ENCODE peak calls at places on chromosomes 7 and 10, in ten cellular contexts. One of them, this sample, is unnamed.

GRCh38 chr7:69624431-69624830 is 26.2 kb downstream of the AUTS2 start:
- DNase-seq in CD8-positive, alpha-beta memory T cell: no peak
- DNase-seq in uterus: no peak
- DNase-seq in neuronal stem cell: no peak
- DNase-seq in body of pancreas: no peak
- DNase-seq in fibroblast of lung: no peak
- DNase-seq in left lung: no peak
- DNase-seq in brain microvascular endothelial cell: no peak
- DNase-seq in psoas muscle: no peak
- DNase-seq in cardiac muscle cell: peak; percentile 28
- DNase-seq in this sample: no peak

GRCh38 chr7:124462249-124462648 is 303.3 kb downstream of the GPR37 start:
- DNase-seq in neuronal stem cell: no peak
- DNase-seq in cardiac muscle cell: no peak
- DNase-seq in uterus: no peak
- DNase-seq in psoas muscle: no peak
- DNase-seq in CD8-positive, alpha-beta memory T cell: no peak
- DNase-seq in fibroblast of lung: peak; percentile 72
- DNase-seq in left lung: no peak
- DNase-seq in body of pancreas: no peak
- DNase-seq in brain microvascular endothelial cell: no peak
- DNase-seq in this sample: no peak

GRCh38 chr7:155213955-155214327 is 83.7 kb upstream of the INSIG1 start:
- DNase-seq in brain microvascular endothelial cell: no peak
- DNase-seq in left lung: peak; percentile 17
- DNase-seq in body of pancreas: no peak
- DNase-seq in CD8-positive, alpha-beta memory T cell: no peak
- DNase-seq in uterus: no peak
- DNase-seq in fibroblast of lung: no peak
- DNase-seq in neuronal stem cell: no peak
- DNase-seq in psoas muscle: no peak
- DNase-seq in cardiac muscle cell: no peak
- DNase-seq in this sample: no peak

GRCh38 chr7:47320296-47320695 is 261.6 kb downstream of the TNS3 start:
- DNase-seq in brain microvascular endothelial cell: no peak
- DNase-seq in neuronal stem cell: no peak
- DNase-seq in uterus: no peak
- DNase-seq in body of pancreas: no peak
- DNase-seq in CD8-positive, alpha-beta memory T cell: no peak
- DNase-seq in left lung: no peak
- DNase-seq in psoas muscle: no peak
- DNase-seq in cardiac muscle cell: no peak
- DNase-seq in fibroblast of lung: peak; percentile 74
- DNase-seq in this sample: no peak

GRCh38 chr10:116771101-116771705 is 28.8 kb upstream of the HSPA12A start:
- DNase-seq in uterus: peak; percentile 79
- DNase-seq in psoas muscle: peak; percentile 81
- DNase-seq in fibroblast of lung: peak; percentile 81
- DNase-seq in brain microvascular endothelial cell: peak; percentile 85
- DNase-seq in body of pancreas: peak; percentile 47
- DNase-seq in cardiac muscle cell: no peak
- DNase-seq in neuronal stem cell: no peak
- DNase-seq in left lung: peak; percentile 44
- DNase-seq in CD8-positive, alpha-beta memory T cell: no peak
- DNase-seq in this sample: peak; percentile 58

GRCh38 chr10:44567471-44567870 is 182.6 kb upstream of the CXCL12 start:
- DNase-seq in cardiac muscle cell: no peak
- DNase-seq in CD8-positive, alpha-beta memory T cell: no peak
- DNase-seq in fibroblast of lung: peak; percentile 80
- DNase-seq in body of pancreas: no peak
- DNase-seq in psoas muscle: no peak
- DNase-seq in neuronal stem cell: no peak
- DNase-seq in left lung: no peak
- DNase-seq in uterus: no peak
- DNase-seq in brain microvascular endothelial cell: no peak
- DNase-seq in this sample: no peak

GRCh38 chr10:5323446-5323845 is 41.3 kb upstream of the UCN3 start:
- DNase-seq in CD8-positive, alpha-beta memory T cell: no peak
- DNase-seq in body of pancreas: no peak
- DNase-seq in cardiac muscle cell: no peak
- DNase-seq in psoas muscle: no peak
- DNase-seq in uterus: no peak
- DNase-seq in neuronal stem cell: no peak
- DNase-seq in brain microvascular endothelial cell: no peak
- DNase-seq in left lung: no peak
- DNase-seq in fibroblast of lung: no peak
- DNase-seq in this sample: no peak

GRCh38 chr10:111221682-111222470 is 145.0 kb downstream of the ADRA2A start:
- DNase-seq in psoas muscle: no peak
- DNase-seq in uterus: peak; percentile 28
- DNase-seq in CD8-positive, alpha-beta memory T cell: no peak
- DNase-seq in cardiac muscle cell: no peak
- DNase-seq in brain microvascular endothelial cell: no peak
- DNase-seq in neuronal stem cell: no peak
- DNase-seq in fibroblast of lung: peak; percentile 1
- DNase-seq in left lung: no peak
- DNase-seq in body of pancreas: peak; percentile 14
- DNase-seq in this sample: no peak

GRCh38 chr7:112140600-112140999 is 65.6 kb downstream of the DOCK4 start:
- DNase-seq in psoas muscle: no peak
- DNase-seq in neuronal stem cell: no peak
- DNase-seq in body of pancreas: no peak
- DNase-seq in brain microvascular endothelial cell: no peak
- DNase-seq in cardiac muscle cell: no peak
- DNase-seq in uterus: no peak
- DNase-seq in CD8-positive, alpha-beta memory T cell: no peak
- DNase-seq in fibroblast of lung: no peak
- DNase-seq in left lung: no peak
- DNase-seq in this sample: no peak

GRCh38 chr7:28483112-28483511 is 70.8 kb downstream of the CREB5 start:
- DNase-seq in neuronal stem cell: peak; percentile 20
- DNase-seq in CD8-positive, alpha-beta memory T cell: no peak
- DNase-seq in cardiac muscle cell: no peak
- DNase-seq in left lung: no peak
- DNase-seq in uterus: no peak
- DNase-seq in fibroblast of lung: peak; percentile 83
- DNase-seq in body of pancreas: no peak
- DNase-seq in psoas muscle: no peak
- DNase-seq in brain microvascular endothelial cell: peak; percentile 34
- DNase-seq in this sample: peak; percentile 62

GRCh38 chr7:18508441-18509427 is 13.2 kb downstream of the HDAC9 start:
- DNase-seq in brain microvascular endothelial cell: peak; percentile 93
- DNase-seq in neuronal stem cell: no peak
- DNase-seq in left lung: no peak
- DNase-seq in uterus: no peak
- DNase-seq in body of pancreas: no peak
- DNase-seq in CD8-positive, alpha-beta memory T cell: no peak
- DNase-seq in cardiac muscle cell: peak; percentile 45
- DNase-seq in fibroblast of lung: peak; percentile 98
- DNase-seq in psoas muscle: no peak
- DNase-seq in this sample: peak; percentile 27

GRCh38 chr10:32413513-32413912 is 32.4 kb upstream of the CCDC7 start:
- DNase-seq in body of pancreas: no peak
- DNase-seq in fibroblast of lung: peak; percentile 100
- DNase-seq in cardiac muscle cell: no peak
- DNase-seq in CD8-positive, alpha-beta memory T cell: no peak
- DNase-seq in psoas muscle: no peak
- DNase-seq in uterus: no peak
- DNase-seq in left lung: peak; percentile 45
- DNase-seq in neuronal stem cell: no peak
- DNase-seq in brain microvascular endothelial cell: peak; percentile 92
- DNase-seq in this sample: peak; percentile 32

GRCh38 chr10:102773986-102774385 is 30.2 kb downstream of the WBP1L start:
- DNase-seq in body of pancreas: no peak
- DNase-seq in fibroblast of lung: peak; percentile 50
- DNase-seq in left lung: no peak
- DNase-seq in uterus: no peak
- DNase-seq in neuronal stem cell: no peak
- DNase-seq in psoas muscle: no peak
- DNase-seq in CD8-positive, alpha-beta memory T cell: no peak
- DNase-seq in cardiac muscle cell: no peak
- DNase-seq in brain microvascular endothelial cell: no peak
- DNase-seq in this sample: no peak

GRCh38 chr7:135659159-135659837 is 3.0 kb upstream of the STMP1 start:
- DNase-seq in CD8-positive, alpha-beta memory T cell: no peak
- DNase-seq in uterus: no peak
- DNase-seq in neuronal stem cell: no peak
- DNase-seq in brain microvascular endothelial cell: no peak
- DNase-seq in psoas muscle: no peak
- DNase-seq in fibroblast of lung: peak; percentile 29
- DNase-seq in left lung: no peak
- DNase-seq in cardiac muscle cell: no peak
- DNase-seq in body of pancreas: no peak
- DNase-seq in this sample: no peak

GRCh38 chr7:135664046-135664589 is 1.8 kb downstream of the STMP1 start:
- DNase-seq in CD8-positive, alpha-beta memory T cell: no peak
- DNase-seq in brain microvascular endothelial cell: no peak
- DNase-seq in left lung: no peak
- DNase-seq in body of pancreas: no peak
- DNase-seq in uterus: no peak
- DNase-seq in neuronal stem cell: no peak
- DNase-seq in fibroblast of lung: peak; percentile 54
- DNase-seq in psoas muscle: no peak
- DNase-seq in cardiac muscle cell: no peak
- DNase-seq in this sample: no peak

GRCh38 chr7:135662373-135663114 is at the start of gene STMP1:
- DNase-seq in body of pancreas: peak; percentile 97
- DNase-seq in brain microvascular endothelial cell: peak; percentile 92
- DNase-seq in uterus: peak; percentile 95
- DNase-seq in cardiac muscle cell: peak; percentile 97
- DNase-seq in left lung: peak; percentile 96
- DNase-seq in fibroblast of lung: peak; percentile 94
- DNase-seq in CD8-positive, alpha-beta memory T cell: peak; percentile 98
- DNase-seq in neuronal stem cell: peak; percentile 90
- DNase-seq in psoas muscle: peak; percentile 98
- DNase-seq in this sample: peak; percentile 89

GRCh38 chr7:135661311-135662122 is 797 bp upstream of the STMP1 start:
- DNase-seq in body of pancreas: peak; percentile 57
- DNase-seq in left lung: peak; percentile 38
- DNase-seq in brain microvascular endothelial cell: no peak
- DNase-seq in fibroblast of lung: no peak
- DNase-seq in uterus: no peak
- DNase-seq in cardiac muscle cell: no peak
- DNase-seq in psoas muscle: no peak
- DNase-seq in CD8-positive, alpha-beta memory T cell: no peak
- DNase-seq in neuronal stem cell: no peak
- DNase-seq in this sample: no peak

DNA sequence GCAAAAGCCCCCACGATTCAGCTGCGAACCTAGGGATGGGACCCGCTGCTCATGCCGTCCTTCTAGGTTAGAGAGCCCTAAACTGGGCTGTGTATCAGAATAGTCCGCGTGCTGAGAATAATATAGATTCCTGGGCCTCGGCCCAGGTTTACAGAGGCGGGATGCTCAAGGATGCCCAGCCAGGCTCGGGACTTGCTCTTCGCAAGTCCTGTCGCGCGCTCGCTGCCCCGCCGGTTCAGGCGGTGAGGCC is 266 bp upstream of the STMP1 start:
- DNase-seq in CD8-positive, alpha-beta memory T cell: no peak
- DNase-seq in left lung: no peak
- DNase-seq in brain microvascular endothelial cell: no peak
- DNase-seq in neuronal stem cell: no peak
- DNase-seq in cardiac muscle cell: no peak
- DNase-seq in psoas muscle: no peak
- DNase-seq in uterus: no peak
- DNase-seq in body of pancreas: no peak
- DNase-seq in fibroblast of lung: no peak
- DNase-seq in this sample: no peak
- H3K4me3 ChIP-seq in CD8-positive, alpha-beta memory T cell: peak overlapping the region; percentile 62
- H3K4me3 ChIP-seq in left lung: peak overlapping the region; percentile 73
- H3K4me3 ChIP-seq in brain microvascular endothelial cell: peak overlapping the region; percentile 98
- H3K4me3 ChIP-seq in neuronal stem cell: peak overlapping the region; percentile 98
- H3K4me3 ChIP-seq in cardiac muscle cell: peak overlapping the region; percentile 97
- H3K4me3 ChIP-seq in psoas muscle: peak overlapping the region; percentile 100
- H3K4me3 ChIP-seq in uterus: peak overlapping the region; percentile 90
- H3K4me3 ChIP-seq in body of pancreas: peak overlapping the region; percentile 98
- H3K4me3 ChIP-seq in fibroblast of lung: peak overlapping the region; percentile 95
- H3K4me3 ChIP-seq in this sample: peak overlapping the region; percentile 91

GRCh38 chr7:128916643-128916915 is 6.1 kb upstream of the KCP start:
- DNase-seq in uterus: no peak
- DNase-seq in fibroblast of lung: no peak
- DNase-seq in left lung: no peak
- DNase-seq in psoas muscle: no peak
- DNase-seq in CD8-positive, alpha-beta memory T cell: no peak
- DNase-seq in neuronal stem cell: no peak
- DNase-seq in body of pancreas: no peak
- DNase-seq in brain microvascular endothelial cell: no peak
- DNase-seq in cardiac muscle cell: no peak
- DNase-seq in this sample: no peak
- H3K27me3 ChIP-seq in uterus: no peaks in the 10 kb centered on the region
- H3K27me3 ChIP-seq in fibroblast of lung: peaks cover 44% of the 10 kb centered on the region
- H3K27me3 ChIP-seq in left lung: peaks cover 27% of the 10 kb centered on the region
- H3K27me3 ChIP-seq in psoas muscle: no peaks in the 10 kb centered on the region
- H3K27me3 ChIP-seq in CD8-positive, alpha-beta memory T cell: peaks cover 24% of the 10 kb centered on the region
- H3K27me3 ChIP-seq in neuronal stem cell: peaks cover 39% of the 10 kb centered on the region
- H3K27me3 ChIP-seq in body of pancreas: peaks cover 9% of the 10 kb centered on the region
- H3K27me3 ChIP-seq in brain microvascular endothelial cell: peaks cover 53% of the 10 kb centered on the region
- H3K27me3 ChIP-seq in cardiac muscle cell: peaks cover 70% of the 10 kb centered on the region
- H3K27me3 ChIP-seq in this sample: no peaks in the 10 kb centered on the region

DNA sequence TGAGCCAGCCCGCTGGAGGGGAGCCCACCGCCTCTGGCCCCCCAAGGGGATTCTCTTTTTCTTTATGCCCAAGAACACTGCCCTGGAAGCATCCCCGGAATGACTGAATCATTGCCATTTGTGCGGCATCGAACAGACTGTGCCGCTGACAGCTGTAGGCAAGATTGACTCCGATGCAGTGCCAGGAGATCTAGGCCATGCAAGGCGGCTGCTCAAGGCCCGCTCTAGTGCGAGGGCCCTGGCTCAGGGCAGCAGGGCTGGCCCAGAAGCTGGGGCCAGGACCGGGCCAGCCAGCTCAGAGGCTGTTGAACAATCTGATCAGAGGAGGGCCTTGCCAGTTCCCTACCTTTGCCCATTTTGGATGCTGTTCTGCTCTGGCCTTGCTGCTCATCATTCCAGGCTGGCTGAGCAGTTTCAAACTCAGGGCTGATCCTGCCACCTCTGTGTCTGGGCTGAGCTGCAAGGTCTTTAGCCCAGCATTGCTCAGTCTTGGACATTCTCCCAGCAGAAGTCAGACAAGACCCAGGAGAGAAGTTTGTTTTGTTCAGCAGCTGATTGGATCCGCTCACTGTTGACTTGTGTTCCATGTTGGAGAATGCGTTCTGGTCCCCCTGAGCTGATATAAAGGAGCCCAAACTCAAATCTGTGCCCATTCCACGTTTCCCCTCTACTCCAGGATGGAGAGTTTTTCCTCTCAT is 485.2 kb upstream of the GALNT17 start:
- DNase-seq in body of pancreas: no peak
- DNase-seq in fibroblast of lung: no peak
- DNase-seq in cardiac muscle cell: no peak
- DNase-seq in uterus: no peak
- DNase-seq in left lung: no peak
- DNase-seq in neuronal stem cell: no peak
- DNase-seq in brain microvascular endothelial cell: no peak
- DNase-seq in psoas muscle: peak; percentile 81
- DNase-seq in CD8-positive, alpha-beta memory T cell: no peak
- DNase-seq in this sample: no peak
- H3K4me3 ChIP-seq in body of pancreas: no peak overlapping the region
- H3K4me3 ChIP-seq in fibroblast of lung: no peak overlapping the region
- H3K4me3 ChIP-seq in cardiac muscle cell: no peak overlapping the region
- H3K4me3 ChIP-seq in uterus: no peak overlapping the region
- H3K4me3 ChIP-seq in left lung: no peak overlapping the region
- H3K4me3 ChIP-seq in neuronal stem cell: no peak overlapping the region
- H3K4me3 ChIP-seq in brain microvascular endothelial cell: no peak overlapping the region
- H3K4me3 ChIP-seq in psoas muscle: no peak overlapping the region
- H3K4me3 ChIP-seq in CD8-positive, alpha-beta memory T cell: no peak overlapping the region
- H3K4me3 ChIP-seq in this sample: no peak overlapping the region

GRCh38 chr10:17457083-17457482 is 2.7 kb upstream of the ST8SIA6 start:
- DNase-seq in left lung: no peak
- DNase-seq in body of pancreas: no peak
- DNase-seq in fibroblast of lung: no peak
- DNase-seq in neuronal stem cell: no peak
- DNase-seq in CD8-positive, alpha-beta memory T cell: no peak
- DNase-seq in cardiac muscle cell: no peak
- DNase-seq in brain microvascular endothelial cell: no peak
- DNase-seq in uterus: no peak
- DNase-seq in psoas muscle: no peak
- DNase-seq in this sample: no peak
- H3K27me3 ChIP-seq in left lung: peaks cover 23% of the 10 kb centered on the region
- H3K27me3 ChIP-seq in body of pancreas: peaks cover 7% of the 10 kb centered on the region
- H3K27me3 ChIP-seq in fibroblast of lung: peaks cover 7% of the 10 kb centered on the region
- H3K27me3 ChIP-seq in neuronal stem cell: peaks cover 2% of the 10 kb centered on the region
- H3K27me3 ChIP-seq in CD8-positive, alpha-beta memory T cell: no peaks in the 10 kb centered on the region
- H3K27me3 ChIP-seq in cardiac muscle cell: peaks cover 42% of the 10 kb centered on the region
- H3K27me3 ChIP-seq in brain microvascular endothelial cell: no peaks in the 10 kb centered on the region
- H3K27me3 ChIP-seq in uterus: no peaks in the 10 kb centered on the region
- H3K27me3 ChIP-seq in psoas muscle: no peaks in the 10 kb centered on the region
- H3K27me3 ChIP-seq in this sample: peaks cover 12% of the 10 kb centered on the region

This sample was measured in MG63.